ENCODE peak calls at places on chromosome 6, in ten cellular contexts. R is GM13976; P is RWPE1; Q is psoas muscle; B is RPMI7951; N is H4; H is stimulated activated CD8-positive, alpha-beta memory T cell treated with anti-CD3 and anti-CD28 coated beads, Interleukin-4, amount 100 ng/mL, for 4 hours; F is activated effector memory CD4-positive, alpha-beta T cell treated with Interleukin-2 at 50 U/mL for 16 hours; Y is activated CD4-positive, alpha-beta T cell treated with anti-CD3 and anti-CD28 coated beads for 1 hour; D is stimulated activated CD4-positive, alpha-beta T cell treated with anti-CD3 and anti-CD28 coated beads, Interleukin-4, amount 100 ng/mL, for 48 hours. J is an unnamed sample.

GRCh38 chr6:14274016-14274415 is 156.4 kb downstream of the CD83 start:
- DNase-seq in B (no peak), F (no peak), D (no peak), R (no peak), H (no peak), P (no peak), Y (no peak), N (no peak), Q (no peak), J (no peak)

GRCh38 chr6:72561629-72562028 is 60.2 kb upstream of the KCNQ5 start:
- DNase-seq in D (no peak), Q (no peak), F (no peak), B (no peak), H (no peak), P (no peak), N (no peak), Y (no peak), R (no peak), J (no peak)

GRCh38 chr6:6866656-6867390 is 240.9 kb upstream of the RREB1 start:
- DNase-seq in N (no peak), B (no peak), Q (no peak), R (no peak), F (no peak), P (no peak), D (no peak), H (no peak), Y (no peak), J (no peak)

GRCh38 chr6:170177383-170178265 is 113.3 kb downstream of the DLL1 start:
- DNase-seq in F (no peak), Y (no peak), R (no peak), D (no peak), H (no peak), P (no peak), B (peak), Q (no peak), N (no peak), J (peak)

GRCh38 chr6:91486200-91486599 is 899.3 kb upstream of the MAP3K7 start:
- DNase-seq in B (no peak), F (no peak), H (no peak), Y (no peak), N (no peak), P (no peak), D (no peak), Q (no peak), R (no peak), J (no peak)

GRCh38 chr6:81900616-81901015 is 148.1 kb upstream of the TENT5A start:
- DNase-seq in R (no peak), Q (no peak), H (no peak), F (no peak), Y (no peak), B (no peak), N (no peak), P (no peak), D (no peak), J (no peak)

GRCh38 chr6:63436356-63436755 is 116.6 kb upstream of the LGSN start:
- DNase-seq in B (no peak), D (no peak), R (no peak), Y (no peak), F (no peak), P (no peak), Q (no peak), H (no peak), N (no peak), J (no peak)

GRCh38 chr6:56279346-56280080 is 32.1 kb upstream of the COL21A1 start:
- DNase-seq in H (no peak), R (no peak), F (no peak), Q (no peak), B (no peak), P (no peak), N (peak), Y (no peak), D (no peak), J (peak)

GRCh38 chr6:42970859-42971612 is 7.9 kb downstream of the PEX6 start:
- DNase-seq in H (no peak), R (no peak), Y (no peak), F (no peak), N (no peak), P (peak), Q (no peak), B (peak), D (no peak), J (no peak)

J was measured in SW480.